ENCODE peak calls at places on chromosomes 1 and 21, in five cellular contexts. R, T, N, L and M are unnamed samples.

GRCh38 chr1:234730542-234731370 is 120.8 kb upstream of the IRF2BP2 start:
- DNase-seq in R (no peak), T (no peak), N (no peak), L (no peak), M (peak; percentile 48)

GRCh38 chr1:2607681-2608041 is 21.1 kb downstream of the PRXL2B start:
- DNase-seq in R (no peak), T (no peak), N (peak; percentile 15), L (peak; percentile 35), M (no peak)

GRCh38 chr1:157288006-157288405 is 149.8 kb upstream of the ETV3 start:
- DNase-seq in R (no peak), T (no peak), N (peak; percentile 7), L (peak; percentile 4), M (no peak)

GRCh38 chr1:223137402-223138100 is 5.5 kb downstream of the TLR5 start:
- DNase-seq in R (no peak), T (peak; percentile 39), N (no peak), L (no peak), M (no peak)

GRCh38 chr21:17793675-17794123 is 25.5 kb downstream of the C21orf91 start:
- DNase-seq in R (no peak), T (peak; percentile 70), N (no peak), L (no peak), M (no peak)

GRCh38 chr1:215845224-215845902 is 278.3 kb downstream of the KCTD3 start:
- DNase-seq in R (no peak), T (peak; percentile 92), N (no peak), L (no peak), M (peak; percentile 33)

GRCh38 chr1:164695956-164696665 is 137.1 kb downstream of the PBX1 start:
- DNase-seq in R (no peak), T (peak; percentile 38), N (no peak), L (no peak), M (no peak)

GRCh38 chr1:109229531-109230127 is 15.9 kb downstream of the SARS1 start:
- DNase-seq in R (peak; percentile 94), T (no peak), N (peak; percentile 97), L (peak; percentile 88), M (peak; percentile 88)

GRCh38 chr1:204376919-204377799 is 17.4 kb upstream of the PLEKHA6 start:
- DNase-seq in R (no peak), T (no peak), N (no peak), L (no peak), M (no peak)

GRCh38 chr1:167936068-167936929 is at the start of gene DCAF6:
- DNase-seq in R (peak; percentile 98), T (peak; percentile 99), N (peak; percentile 98), L (peak; percentile 94), M (peak; percentile 99)
- H2BK15ac ChIP-seq in R (peak within 1 kb of the TSS; percentile 76), T (peak within 1 kb of the TSS; percentile 80), N (no peak within 1 kb of the TSS), L (peak within 1 kb of the TSS; percentile 89), M (no peak within 1 kb of the TSS)

GRCh38 chr1:100793661-100794060 is 74.1 kb downstream of the VCAM1 start:
- DNase-seq in R (no peak), T (no peak), N (no peak), L (no peak), M (no peak)
- H3K18ac ChIP-seq in R (no peak overlapping the region), T (peak overlapping the region; percentile 56), N (no peak overlapping the region), L (no peak overlapping the region), M (no peak overlapping the region)

GRCh38 chr1:1358433-1359201 is at the start of gene MXRA8:
- DNase-seq in R (no peak), T (peak; percentile 82), N (peak; percentile 66), L (peak; percentile 66), M (peak; percentile 78)

GRCh38 chr1:1356166-1356795 is 2.1 kb downstream of the MXRA8 start:
- DNase-seq in R (no peak), T (no peak), N (no peak), L (no peak), M (no peak)

GRCh38 chr1:1359316-1359667 is 937 bp upstream of the MXRA8 start:
- DNase-seq in R (no peak), T (peak; percentile 83), N (no peak), L (no peak), M (no peak)

GRCh38 chr1:1356796-1357401 is 1.5 kb downstream of the MXRA8 start:
- DNase-seq in R (no peak), T (no peak), N (no peak), L (no peak), M (no peak)

GRCh38 chr1:1357871-1358432 is 403 bp downstream of the MXRA8 start:
- DNase-seq in R (no peak), T (peak; percentile 20), N (no peak), L (no peak), M (no peak)
- H2BK15ac ChIP-seq in R (peak overlapping the region; percentile 97), T (peak overlapping the region; percentile 49), N (no peak overlapping the region), L (no peak overlapping the region), M (no peak overlapping the region)

DNA sequence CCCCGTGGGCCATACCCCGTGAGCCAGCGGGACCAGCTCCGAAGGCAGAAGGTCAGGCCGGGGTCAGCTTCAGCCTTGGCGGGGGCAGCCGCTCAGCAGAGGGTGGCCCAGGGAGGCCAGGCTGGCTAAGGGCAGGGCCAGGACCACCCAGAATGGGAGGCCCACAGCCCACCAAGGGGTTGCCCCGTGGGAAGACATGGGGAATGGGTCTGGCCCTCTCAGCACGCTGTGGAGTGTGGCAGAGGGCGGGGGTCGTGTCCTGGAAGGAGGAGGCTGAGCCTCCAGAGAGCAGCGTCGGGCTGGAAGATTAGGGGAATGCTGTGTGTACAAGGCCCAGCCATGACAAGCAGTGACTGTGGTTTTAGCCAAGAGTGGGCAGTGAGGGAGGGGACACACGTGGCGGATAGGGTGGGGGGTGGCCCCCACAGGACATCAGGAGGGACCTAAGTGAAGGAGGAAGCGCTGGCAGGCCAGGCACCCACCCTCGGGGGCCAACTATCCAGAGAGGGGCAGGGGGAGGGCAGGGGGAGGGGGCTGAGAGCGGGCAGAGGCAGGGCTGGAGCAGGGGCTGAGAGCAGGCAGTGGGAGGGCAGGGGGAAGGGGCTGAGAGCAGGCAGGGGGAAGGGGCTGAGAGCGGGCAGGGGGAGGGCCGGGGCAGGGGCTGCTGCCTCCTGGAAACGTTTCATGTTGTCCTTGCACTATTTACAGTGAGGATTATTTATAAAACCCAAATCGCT is 44.0 kb upstream of the POFUT2 start:
- DNase-seq in R (no peak), T (no peak), N (peak; percentile 38), L (no peak), M (no peak)
- H3K18ac ChIP-seq in R (peak overlapping the region; percentile 95), T (peak overlapping the region; percentile 45), N (no peak overlapping the region), L (peak overlapping the region; percentile 71), M (peak overlapping the region; percentile 1)

DNA sequence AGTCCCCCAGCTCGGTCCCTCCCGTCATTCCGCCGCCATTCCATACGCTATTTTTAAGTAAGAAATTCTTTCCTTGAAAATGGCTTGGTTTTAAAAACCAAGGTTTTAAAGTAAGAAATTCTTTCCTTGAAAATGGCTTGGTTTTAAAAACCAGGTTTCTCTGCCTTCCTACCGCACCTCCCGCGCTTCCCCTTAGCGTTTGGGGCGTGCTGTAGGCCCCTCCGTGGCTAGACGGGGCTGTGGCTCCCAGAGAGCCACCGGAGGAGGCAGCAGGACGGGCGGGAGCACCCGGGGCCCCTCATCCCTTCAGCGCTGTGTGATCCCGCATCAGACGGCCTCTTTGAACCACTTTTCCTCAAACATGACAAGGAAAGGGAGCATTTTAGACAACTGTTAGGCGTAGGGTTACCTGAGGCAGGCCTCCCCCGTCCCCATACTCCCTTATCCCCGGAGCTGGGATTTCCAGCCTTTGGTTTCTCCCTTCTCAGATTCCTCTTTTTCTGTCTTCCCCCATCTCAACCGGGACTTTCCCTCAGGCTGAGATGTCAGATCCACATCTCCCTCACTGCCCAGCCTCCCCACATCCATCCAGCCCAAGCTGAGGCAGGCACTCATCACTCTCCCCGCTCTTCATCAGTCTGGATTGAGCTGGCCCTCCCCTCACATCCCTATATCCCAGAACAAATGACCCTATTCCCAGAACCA is 541 bp upstream of the CD58 start:
- DNase-seq in R (no peak), T (no peak), N (no peak), L (no peak), M (peak; percentile 34)
- H2BK15ac ChIP-seq in R (no peak overlapping the region), T (no peak overlapping the region), N (no peak overlapping the region), L (no peak overlapping the region), M (no peak overlapping the region)

GRCh38 chr1:81701071-81701470 is 99.7 kb upstream of the ADGRL2 start:
- DNase-seq in R (no peak), T (no peak), N (no peak), L (no peak), M (no peak)

GRCh38 chr1:81695741-81696140 is 105.0 kb upstream of the ADGRL2 start:
- DNase-seq in R (no peak), T (peak; percentile 81), N (no peak), L (no peak), M (no peak)

GRCh38 chr1:81702079-81702715 is 98.5 kb upstream of the ADGRL2 start:
- DNase-seq in R (no peak), T (no peak), N (no peak), L (no peak), M (no peak)

GRCh38 chr1:81702903-81703302 is 97.8 kb upstream of the ADGRL2 start:
- DNase-seq in R (no peak), T (peak; percentile 95), N (no peak), L (no peak), M (no peak)

GRCh38 chr1:81699234-81699633 is 101.5 kb upstream of the ADGRL2 start:
- DNase-seq in R (no peak), T (peak; percentile 80), N (no peak), L (no peak), M (peak; percentile 77)
- H3K18ac ChIP-seq in R (no peak overlapping the region), T (no peak overlapping the region), N (no peak overlapping the region), L (no peak overlapping the region), M (peak overlapping the region; percentile 12)

DNA sequence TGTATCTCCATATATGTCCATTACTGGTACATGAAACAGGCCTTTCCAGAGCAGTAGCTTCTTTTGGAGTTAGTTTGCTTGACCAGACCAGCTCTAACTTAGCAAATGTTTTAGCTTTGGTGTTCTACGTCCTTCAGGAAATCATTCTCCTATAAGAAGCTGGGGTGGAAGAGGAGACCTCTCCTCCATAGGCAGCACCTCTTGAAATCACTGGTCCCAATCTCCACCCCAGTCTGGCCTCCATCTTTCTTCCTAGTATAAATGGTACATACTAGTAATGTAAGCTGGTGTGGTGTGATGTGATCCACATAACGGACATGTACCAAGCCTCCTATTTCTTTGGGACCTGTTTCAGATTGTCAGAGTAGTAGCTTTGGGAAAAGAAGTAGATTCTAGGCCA is 171.4 kb downstream of the DHRS3 start:
- DNase-seq in R (no peak), T (no peak), N (no peak), L (no peak), M (no peak)
- H2BK15ac ChIP-seq in R (no peak overlapping the region), T (peak overlapping the region; percentile 10), N (no peak overlapping the region), L (no peak overlapping the region), M (no peak overlapping the region)

GRCh38 chr1:153990468-153991150 is at the start of gene RPS27:
- DNase-seq in R (peak; percentile 91), T (peak; percentile 99), N (peak; percentile 95), L (peak; percentile 86), M (peak; percentile 99)
- H3K18ac ChIP-seq in R (peak within 1 kb of the TSS; percentile 95), T (peak within 1 kb of the TSS; percentile 56), N (peak within 1 kb of the TSS; percentile 99), L (peak within 1 kb of the TSS; percentile 85), M (peak within 1 kb of the TSS; percentile 44)

DNA sequence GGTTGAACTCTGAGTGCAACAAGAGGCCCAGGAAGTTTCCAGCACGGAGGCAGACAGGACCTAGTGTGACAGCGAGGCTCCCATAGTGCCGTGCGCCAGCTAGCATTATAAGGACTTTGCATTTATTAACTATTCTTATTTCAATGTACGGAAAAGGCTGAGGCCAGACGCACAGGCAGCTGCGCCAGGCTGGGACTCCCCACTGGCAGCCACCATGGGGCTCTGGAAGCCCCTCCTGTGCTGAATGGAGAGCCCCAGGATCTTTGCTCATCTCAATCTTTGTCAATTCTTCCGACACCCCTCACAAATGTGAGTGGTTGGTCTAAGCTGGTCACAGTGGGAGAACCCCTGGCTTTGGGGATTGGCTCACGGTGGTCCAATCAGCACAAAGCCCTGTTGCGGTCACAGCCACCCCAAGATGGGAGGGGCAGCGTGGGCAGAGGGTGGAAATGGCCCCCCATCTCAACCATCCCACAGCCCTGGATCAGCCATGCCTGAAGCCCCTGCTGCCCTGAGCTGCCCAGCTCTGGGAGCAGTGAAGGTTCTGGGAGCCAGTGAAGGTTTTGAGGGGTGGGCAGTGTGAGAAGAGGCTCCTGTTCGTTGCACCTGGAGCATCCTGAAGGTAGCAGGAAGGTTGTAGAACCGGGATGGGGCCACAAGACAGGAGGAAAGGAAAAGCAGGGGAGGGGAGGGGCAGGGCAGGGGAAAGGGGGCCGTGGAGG is 59.5 kb upstream of the ADARB1 start:
- DNase-seq in R (no peak), T (no peak), N (no peak), L (no peak), M (no peak)
- H2BK15ac ChIP-seq in R (peak overlapping the region; percentile 44), T (peak overlapping the region; percentile 9), N (no peak overlapping the region), L (no peak overlapping the region), M (no peak overlapping the region)